ENCODE peak calls at places on chromosomes 5 and 9, in four cellular contexts. U is K562, W is heart left ventricle, N is Peyer's patch. T is an unnamed sample.

GRCh38 chr9:16143947-16144890 is 591.4 kb downstream of the CCDC171 start:
- DNase-seq in N (no peak), W (no peak), U (no peak), T (no peak)

GRCh38 chr9:123933401-123933800 is 3.5 kb upstream of the DENND1A start:
- DNase-seq in N (peak; percentile 49), W (no peak), U (no peak), T (no peak)

GRCh38 chr9:106862946-106863740 is at the start of gene ZNF462:
- DNase-seq in N (no peak), U (no peak), W (peak; percentile 51), T (no peak)

GRCh38 chr9:35553670-35554543 is 51.2 kb upstream of the TESK1 start:
- DNase-seq in N (peak; percentile 67), W (peak; percentile 75), U (peak; percentile 70), T (no peak)

GRCh38 chr5:36444582-36444999 is 142.9 kb upstream of the RANBP3L start:
- DNase-seq in W (peak; percentile 37), U (no peak), N (peak; percentile 50), T (no peak)

GRCh38 chr9:74951107-74951720 is 1.5 kb downstream of the C9orf40 start:
- DNase-seq in U (peak; percentile 18), W (no peak), N (no peak), T (no peak)

GRCh38 chr5:157952374-157952685 is 93.4 kb upstream of the CLINT1 start:
- DNase-seq in U (no peak), W (no peak), N (no peak), T (no peak)

GRCh38 chr5:94893404-94894145 is 275.1 kb downstream of the SLF1 start:
- DNase-seq in U (peak; percentile 24), N (no peak), W (no peak), T (no peak)

GRCh38 chr9:127549771-127550170 is 62.3 kb upstream of the STXBP1 start:
- DNase-seq in U (no peak), W (no peak), N (no peak), T (no peak)

GRCh38 chr9:3434594-3434993 is 91.2 kb downstream of the RFX3 start:
- DNase-seq in N (no peak), W (no peak), U (no peak), T (no peak)

GRCh38 chr9:134366223-134367031 is 40.2 kb downstream of the RXRA start:
- DNase-seq in N (peak; percentile 92), W (peak; percentile 89), U (no peak), T (peak; percentile 37)

GRCh38 chr5:83548556-83548955 is 77.0 kb downstream of the VCAN start:
- DNase-seq in U (no peak), W (no peak), N (no peak), T (no peak)

GRCh38 chr9:132078369-132079356 is 1.0 kb downstream of the MED27 start:
- DNase-seq in N (peak; percentile 46), U (peak; percentile 70), W (no peak), T (no peak)

GRCh38 chr9:4547016-4547415 is 56.7 kb downstream of the SLC1A1 start:
- DNase-seq in N (no peak), W (no peak), U (no peak), T (no peak)

GRCh38 chr5:179382486-179382885 is 37.2 kb upstream of the ADAMTS2 start:
- DNase-seq in N (no peak), U (no peak), W (no peak), T (no peak)

GRCh38 chr5:31380049-31380448 is 151.8 kb downstream of the DROSHA start:
- DNase-seq in U (no peak), W (no peak), N (no peak), T (no peak)

GRCh38 chr9:86041331-86041741 is 58.0 kb downstream of the GOLM1 start:
- DNase-seq in N (no peak), W (no peak), U (no peak), T (no peak)

GRCh38 chr5:157540707-157541451 is 34.7 kb downstream of the ADAM19 start:
- DNase-seq in W (peak; percentile 54), N (peak; percentile 73), U (peak; percentile 16), T (peak; percentile 11)

GRCh38 chr5:139459451-139459934 is 3.0 kb downstream of the ECSCR start:
- DNase-seq in U (no peak), N (no peak), W (peak; percentile 45), T (no peak)

GRCh38 chr5:4523038-4523437 is 617.1 kb upstream of the ADAMTS16 start:
- DNase-seq in W (no peak), U (no peak), N (no peak), T (no peak)

GRCh38 chr9:134240371-134240770 is 76.0 kb upstream of the RNU6ATAC start:
- DNase-seq in W (no peak), N (no peak), U (no peak), T (no peak)

GRCh38 chr5:55734658-55735057 is 3.2 kb upstream of the DDX4 start:
- DNase-seq in N (no peak), U (no peak), W (no peak), T (no peak)

GRCh38 chr9:110148384-110148783 is 59.6 kb downstream of the C9orf152 start:
- DNase-seq in U (no peak), W (no peak), N (peak; percentile 60), T (no peak)

GRCh38 chr5:58383459-58383858 is 76.4 kb downstream of the PLK2 start:
- DNase-seq in W (no peak), U (no peak), N (no peak), T (no peak)

GRCh38 chr5:104533498-104533897 is 970.9 kb upstream of the NUDT12 start:
- DNase-seq in W (no peak), N (no peak), U (no peak), T (no peak)

GRCh38 chr5:142637871-142638270 is 48.0 kb downstream of the FGF1 start:
- DNase-seq in U (no peak), N (no peak), W (no peak), T (no peak)

GRCh38 chr5:66307647-66308257 is 163.7 kb downstream of the SREK1 start:
- DNase-seq in U (peak; percentile 68), W (no peak), N (no peak), T (no peak)

GRCh38 chr5:134592141-134592746 is 40.4 kb downstream of the SAR1B start:
- DNase-seq in U (peak; percentile 22), N (no peak), W (no peak), T (no peak)

GRCh38 chr5:136193396-136193935 is 504 bp upstream of the SMIM32 start:
- DNase-seq in W (no peak), U (no peak), N (no peak), T (no peak)

GRCh38 chr5:97074859-97075489 is 67.4 kb downstream of the LIX1 start:
- DNase-seq in N (no peak), W (no peak), U (no peak), T (no peak)

GRCh38 chr9:24464321-24464951 is 81.3 kb downstream of the IZUMO3 start:
- DNase-seq in W (no peak), U (no peak), N (no peak), T (no peak)

GRCh38 chr9:4489562-4489918 is 728 bp upstream of the SLC1A1 start:
- DNase-seq in W (peak; percentile 25), N (no peak), U (no peak), T (no peak)

GRCh38 chr9:89408628-89409101 is 89.2 kb downstream of the SEMA4D start:
- DNase-seq in W (no peak), U (no peak), N (peak; percentile 88), T (no peak)

GRCh38 chr9:131738838-131739191 is 1.1 kb downstream of the RAPGEF1 start:
- DNase-seq in W (no peak), N (peak; percentile 80), U (peak; percentile 34), T (no peak)

GRCh38 chr5:14399054-14399657 is 182.4 kb upstream of the OTULINL start:
- DNase-seq in N (no peak), U (peak; percentile 54), W (no peak), T (no peak)
- TF ChIP-seq CTCF in N (peak; percentile 70), U (peak; percentile 40), W (peak; percentile 52), T (peak; percentile 27)

GRCh38 chr9:129885018-129885669 is 49.9 kb downstream of the USP20 start:
- DNase-seq in W (peak; percentile 42), U (peak; percentile 89), N (peak; percentile 80), T (no peak)
- TF ChIP-seq POLR2A in W (no peak), U (no peak), N (no peak), T (no peak)

DNA sequence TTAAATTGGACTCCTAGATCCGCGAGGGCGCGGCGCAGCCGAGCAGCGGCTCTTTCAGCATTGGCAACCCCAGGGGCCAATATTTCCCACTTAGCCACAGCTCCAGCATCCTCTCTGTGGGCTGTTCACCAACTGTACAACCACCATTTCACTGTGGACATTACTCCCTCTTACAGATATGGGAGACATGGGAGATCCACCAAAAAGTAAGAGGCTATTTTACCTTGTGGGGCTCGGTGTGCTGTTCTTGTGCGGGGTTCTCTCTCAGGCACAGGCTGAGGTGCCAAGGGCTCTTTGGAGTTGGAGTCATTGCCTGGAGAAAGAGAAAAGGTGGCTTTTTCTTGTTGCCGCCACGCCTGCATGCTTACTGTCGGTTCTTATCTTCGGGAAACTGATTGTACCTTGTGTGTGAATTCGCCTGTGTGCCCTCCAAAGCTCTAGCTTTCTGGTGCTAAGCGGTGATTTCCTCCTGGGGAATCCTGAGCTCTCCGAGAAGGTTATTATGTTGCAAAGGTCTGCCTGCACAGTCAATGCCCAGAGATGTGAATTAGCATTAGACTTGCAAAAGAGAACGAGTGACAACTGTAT is 340 bp downstream of the ISL1 start:
- DNase-seq in N (no peak), U (no peak), W (no peak), T (no peak)
- H3K27me3 ChIP-seq in N (peaks cover 59% of the 10 kb centered on the region), U (peaks cover 24% of the 10 kb centered on the region), W (peaks cover 92% of the 10 kb centered on the region), T (peaks cover 26% of the 10 kb centered on the region)

GRCh38 chr5:113512341-113512740 is 1.2 kb upstream of the YTHDC2 start:
- DNase-seq in W (no peak), U (no peak), N (no peak), T (no peak)

GRCh38 chr5:113514263-113514590 is 733 bp downstream of the YTHDC2 start:
- DNase-seq in W (no peak), N (peak; percentile 56), U (peak; percentile 17), T (no peak)

GRCh38 chr5:113510836-113511451 is 2.5 kb upstream of the YTHDC2 start:
- DNase-seq in N (no peak), U (peak; percentile 23), W (no peak), T (no peak)

GRCh38 chr5:113508756-113509155 is 4.7 kb upstream of the YTHDC2 start:
- DNase-seq in N (no peak), W (no peak), U (no peak), T (no peak)

DNA sequence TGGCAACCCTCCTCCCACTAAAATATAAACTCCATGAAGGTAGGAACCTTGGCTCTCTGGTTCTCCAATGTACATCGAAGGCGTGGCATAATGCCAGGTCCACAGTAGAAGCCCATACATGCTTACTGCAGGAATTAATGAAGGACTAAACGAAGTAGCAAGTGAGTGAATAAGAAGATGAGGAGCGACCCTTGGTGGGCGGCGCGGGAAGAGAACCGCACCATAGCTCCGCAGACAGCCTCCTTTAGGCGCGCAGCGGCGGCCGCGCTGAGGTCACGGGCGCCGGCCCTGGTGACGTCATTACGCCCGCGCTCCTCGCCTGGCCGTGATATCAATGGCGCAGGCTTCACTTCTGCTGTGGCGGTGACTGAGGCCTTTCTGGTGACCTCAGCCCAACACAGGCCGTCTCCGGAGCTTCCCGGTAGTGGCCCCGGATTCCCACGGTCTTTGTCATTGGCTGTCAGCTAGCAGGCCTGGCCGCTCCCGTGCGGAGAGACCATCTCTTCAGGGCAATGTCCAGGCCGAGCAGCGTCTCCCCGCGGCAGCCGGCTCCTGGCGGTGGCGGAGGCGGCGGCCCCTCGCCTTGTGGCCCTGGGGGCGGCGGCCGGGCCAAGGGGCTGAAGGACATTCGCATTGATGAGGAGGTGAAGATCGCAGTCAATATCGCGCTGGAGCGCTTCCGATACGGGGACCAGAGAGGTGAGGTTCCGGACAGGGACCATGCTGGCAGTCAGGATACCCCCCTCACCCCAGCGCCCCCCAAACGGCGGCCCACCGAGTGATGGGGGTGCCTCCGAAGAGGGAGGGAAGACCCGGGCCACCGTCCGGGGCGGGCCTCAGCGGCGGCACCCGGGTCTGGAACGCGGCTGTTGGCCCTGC is at the start of gene YTHDC2:
- DNase-seq in W (peak; percentile 88), N (peak; percentile 93), U (peak; percentile 91), T (peak; percentile 45)
- TF ChIP-seq CTCF in W (peak; percentile 22), N (peak; percentile 5), U (peak; percentile 54), T (no peak)